ENCODE peak calls at places on chromosomes 4 and X, in four cellular contexts. D is nephron progenitor cell, Y is NCI-H2081, Q is endothelial cell. H is an unnamed sample.

GRCh38 chr4:112083587-112084347 is 61.5 kb upstream of the FAM241A start:
- DNase-seq in Y (no peak), D (no peak), Q (no peak), H (no peak)

GRCh38 chr4:84515075-84515474 is 16.0 kb upstream of the NKX6-1 start:
- DNase-seq in Y (no peak), D (no peak), Q (no peak), H (no peak)

GRCh38 chr4:184934184-184934583 is 84.1 kb upstream of the HELT start:
- DNase-seq in Q (no peak), Y (no peak), D (no peak), H (no peak)

GRCh38 chr4:142663828-142664227 is 182.3 kb downstream of the INPP4B start:
- DNase-seq in Q (no peak), D (no peak), Y (no peak), H (no peak)

GRCh38 chrX:149392896-149393295 is 112.2 kb downstream of the IDS start:
- DNase-seq in Q (no peak), Y (no peak), D (no peak), H (no peak)

GRCh38 chrX:47683171-47684145 is 24.5 kb upstream of the UXT start:
- DNase-seq in Y (no peak), Q (no peak), D (no peak), H (no peak)

GRCh38 chr4:185011408-185011807 is 6.9 kb upstream of the HELT start:
- DNase-seq in D (peak; percentile 72), Y (no peak), Q (peak; percentile 79), H (peak; percentile 10)

GRCh38 chr4:6932918-6933317 is 23.3 kb downstream of the TBC1D14 start:
- DNase-seq in Q (no peak), Y (no peak), D (no peak), H (no peak)

GRCh38 chr4:181661090-181661489 is 582.1 kb upstream of the TENM3 start:
- DNase-seq in Y (no peak), D (no peak), Q (no peak), H (no peak)

GRCh38 chr4:150493846-150494245 is 88.1 kb upstream of the MAB21L2 start:
- DNase-seq in D (no peak), Q (no peak), Y (no peak), H (no peak)

GRCh38 chr4:107035711-107036601 is at the start of gene DKK2:
- DNase-seq in Y (no peak), Q (peak; percentile 29), D (peak; percentile 36), H (no peak)

GRCh38 chr4:7115557-7116340 is 47.9 kb upstream of the GRPEL1 start:
- DNase-seq in D (no peak), Q (no peak), Y (no peak), H (no peak)

GRCh38 chr4:142248946-142249345 is 597.2 kb downstream of the INPP4B start:
- DNase-seq in D (no peak), Y (no peak), Q (no peak), H (no peak)

GRCh38 chr4:158169931-158170690 is 2.7 kb downstream of the GASK1B start:
- DNase-seq in Q (no peak), Y (no peak), D (no peak), H (no peak)

GRCh38 chrX:138791551-138791950 is 80.0 kb upstream of the FGF13 start:
- DNase-seq in Q (no peak), Y (no peak), D (no peak), H (no peak)

GRCh38 chr4:84647307-84647884 is 64.5 kb downstream of the CDS1 start:
- DNase-seq in Y (no peak), D (no peak), Q (no peak), H (no peak)

GRCh38 chr4:168978001-168978700 is 31.9 kb downstream of the CBR4 start:
- DNase-seq in Q (no peak), Y (no peak), D (no peak), H (no peak)

GRCh38 chr4:105509291-105509690 is 35.4 kb upstream of the PPA2 start:
- DNase-seq in Q (no peak), D (no peak), Y (no peak), H (no peak)

GRCh38 chr4:52036875-52037274 is 1.2 kb downstream of the SGCB start:
- DNase-seq in Q (no peak), D (no peak), Y (no peak), H (no peak)

GRCh38 chr4:153483432-153484418 is 17.6 kb downstream of the TMEM131L start:
- DNase-seq in Y (no peak), Q (no peak), D (no peak), H (no peak)

GRCh38 chrX:39613997-39614679 is 483.6 kb downstream of the BCOR start:
- DNase-seq in Q (no peak), Y (no peak), D (no peak), H (no peak)

GRCh38 chr4:4766570-4766969 is 92.9 kb upstream of the MSX1 start:
- DNase-seq in Y (no peak), Q (no peak), D (no peak), H (no peak)

GRCh38 chrX:39874202-39874816 is 223.4 kb downstream of the BCOR start:
- DNase-seq in Q (no peak), Y (no peak), D (no peak), H (no peak)

GRCh38 chr4:53012738-53013137 is 150.6 kb downstream of the RASL11B start:
- DNase-seq in Y (no peak), Q (no peak), D (no peak), H (no peak)

GRCh38 chrX:120727503-120727902 is 97.6 kb upstream of the C1GALT1C1 start:
- DNase-seq in D (no peak), Y (no peak), Q (no peak), H (no peak)

GRCh38 chrX:40374486-40374885 is 206.3 kb upstream of the ATP6AP2 start:
- DNase-seq in Q (no peak), Y (no peak), D (no peak), H (no peak)